ENCODE peak calls at places on chromosomes 4 and X, in four cellular contexts. U is K562, Z is HepG2, B is HCT116. P is an unnamed sample.

GRCh38 chr4:99687120-99687519 is 29.5 kb upstream of the C4orf54 start:
- DNase-seq in U (no peak), B (no peak), Z (no peak), P (no peak)

GRCh38 chr4:110371016-110371795 is 104.7 kb upstream of the ENPEP start:
- DNase-seq in Z (no peak), U (no peak), B (no peak), P (no peak)

GRCh38 chrX:72026341-72027023 is 105.2 kb downstream of the RTL5 start:
- DNase-seq in Z (no peak), B (no peak), U (no peak), P (no peak)

GRCh38 chr4:109294468-109295020 is 7.9 kb downstream of the COL25A1 start:
- DNase-seq in B (no peak), U (no peak), Z (no peak), P (no peak)

GRCh38 chr4:30600246-30600645 is 119.9 kb upstream of the PCDH7 start:
- DNase-seq in U (no peak), B (no peak), Z (no peak), P (no peak)

GRCh38 chr4:1012031-1012739 is 759 bp downstream of the FGFRL1 start:
- DNase-seq in U (peak), B (no peak), Z (peak), P (peak)

GRCh38 chrX:77820328-77820727 is 34.3 kb upstream of the ATRX start:
- DNase-seq in U (no peak), B (no peak), Z (no peak), P (no peak)

GRCh38 chr4:124641715-124642380 is 70.7 kb downstream of the ANKRD50 start:
- DNase-seq in Z (no peak), B (peak), U (no peak), P (no peak)

GRCh38 chrX:7286461-7286860 is 138.5 kb upstream of the PUDP start:
- DNase-seq in B (no peak), Z (no peak), U (no peak), P (no peak)

GRCh38 chrX:119989905-119990408 is 46.4 kb upstream of the NKAP start:
- DNase-seq in Z (no peak), B (no peak), U (no peak), P (no peak)

GRCh38 chr4:48047896-48048295 is 31.3 kb downstream of the NIPAL1 start:
- DNase-seq in U (no peak), Z (no peak), B (no peak), P (peak)

GRCh38 chr4:17092990-17093880 is 194.8 kb upstream of the LDB2 start:
- DNase-seq in B (no peak), U (no peak), Z (no peak), P (no peak)

GRCh38 chr4:7901274-7901845 is 38.3 kb downstream of the AFAP1 start:
- DNase-seq in U (no peak), B (no peak), Z (no peak), P (peak)

GRCh38 chrX:5051831-5052491 is 1176.7 kb downstream of the NLGN4X start:
- DNase-seq in Z (no peak), B (no peak), U (no peak), P (no peak)

GRCh38 chrX:107324493-107325310 is 118.3 kb downstream of the DNAAF6 start:
- DNase-seq in B (no peak), Z (no peak), U (peak), P (peak)

GRCh38 chr4:114636192-114636935 is 37.8 kb downstream of the UGT8 start:
- DNase-seq in Z (no peak), U (no peak), B (no peak), P (no peak)

GRCh38 chr4:54837576-54838140 is 179.9 kb downstream of the KIT start:
- DNase-seq in B (no peak), Z (no peak), U (no peak), P (no peak)

GRCh38 chr4:182207806-182208483 is 35.3 kb upstream of the TENM3 start:
- DNase-seq in B (no peak), Z (no peak), U (no peak), P (no peak)

GRCh38 chr4:40918330-40918729 is 168.6 kb downstream of the NSUN7 start:
- DNase-seq in B (no peak), U (no peak), Z (no peak), P (peak)

GRCh38 chr4:78247541-78248285 is 190.6 kb downstream of the FRAS1 start:
- DNase-seq in Z (no peak), B (no peak), U (no peak), P (no peak)

GRCh38 chr4:128521634-128522253 is 234.1 kb upstream of the PGRMC2 start:
- DNase-seq in B (no peak), Z (peak), U (peak), P (no peak)

GRCh38 chrX:153935326-153935851 is 552 bp upstream of the NAA10 start:
- DNase-seq in U (peak), B (no peak), Z (no peak), P (no peak)

GRCh38 chr4:94648699-94649098 is 109.1 kb upstream of the BMPR1B start:
- DNase-seq in U (no peak), Z (no peak), B (no peak), P (no peak)

GRCh38 chr4:53015681-53016080 is 153.6 kb downstream of the RASL11B start:
- DNase-seq in B (peak), Z (peak), U (peak), P (peak)

GRCh38 chrX:139554991-139555675 is 24.6 kb downstream of the F9 start:
- DNase-seq in U (peak), B (no peak), Z (no peak), P (no peak)

GRCh38 chr4:86367577-86367976 is 7.7 kb upstream of the MAPK10 start:
- DNase-seq in Z (no peak), B (no peak), U (no peak), P (no peak)

GRCh38 chr4:70945046-70945445 is 42.9 kb downstream of the MOB1B start:
- DNase-seq in Z (no peak), B (no peak), U (no peak), P (no peak)

GRCh38 chr4:73541251-73541650 is 59.7 kb downstream of the AFM start:
- DNase-seq in Z (no peak), B (no peak), U (no peak), P (no peak)

GRCh38 chrX:73683236-73683859 is 120.4 kb downstream of the CHIC1 start:
- DNase-seq in Z (no peak), B (no peak), U (no peak), P (no peak)

DNA sequence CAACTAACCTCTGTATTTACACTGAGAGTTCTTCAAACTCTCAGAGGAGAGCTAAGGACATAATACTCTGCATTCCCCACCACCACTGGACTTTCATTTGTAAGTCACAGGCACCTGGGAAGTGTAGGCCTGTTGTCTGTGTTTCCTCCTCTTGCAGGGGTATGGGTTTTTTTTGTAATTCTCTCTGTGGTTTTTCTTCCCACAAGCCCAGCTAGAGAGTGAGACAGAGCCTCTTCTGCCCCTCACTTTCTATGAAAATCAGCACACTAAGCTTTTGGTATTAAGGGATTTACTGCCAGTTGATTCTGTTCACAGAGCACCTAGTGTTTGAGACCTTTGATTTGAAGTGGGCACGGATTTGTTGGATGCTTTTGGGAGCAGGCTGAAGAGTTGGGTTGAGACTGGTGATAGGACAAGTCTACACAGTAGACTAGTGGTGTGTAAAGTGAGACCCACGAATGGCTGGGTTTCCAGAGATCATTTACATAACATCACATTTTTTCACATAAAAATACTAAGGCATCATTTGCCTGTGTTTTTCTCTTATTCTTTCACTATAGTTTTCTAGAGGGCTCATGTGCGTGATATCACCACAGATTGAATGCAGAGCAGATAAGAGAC is 28.9 kb upstream of the WDR17 start:
- DNase-seq in Z (no peak), B (no peak), U (no peak), P (no peak)
- TF ChIP-seq MAX in Z (no peak), B (no peak), U (no peak), P (no peak)

DNA sequence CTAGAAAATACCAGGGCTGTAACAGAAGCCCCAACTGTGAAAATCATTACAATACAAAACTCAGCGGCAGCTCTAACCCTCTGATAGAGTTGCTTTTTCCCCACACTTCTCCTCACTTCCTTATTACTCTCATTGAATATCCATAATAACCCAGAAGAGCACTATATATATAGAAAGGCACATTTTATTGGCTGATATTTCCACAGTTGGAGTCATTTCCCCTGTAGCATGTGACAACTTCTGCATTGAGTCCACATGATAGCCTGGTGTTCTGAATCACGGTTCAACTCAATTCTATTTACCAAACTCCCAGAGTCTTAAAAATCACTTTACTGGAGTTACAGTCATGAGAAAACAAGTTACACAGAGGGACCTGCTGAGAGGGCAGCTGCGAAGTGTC is 46.6 kb upstream of the NWD2 start:
- DNase-seq in U (no peak), Z (no peak), B (no peak), P (no peak)
- TF ChIP-seq ELF1 in U (no peak), Z (no peak), B (no peak), P (no peak)

DNA sequence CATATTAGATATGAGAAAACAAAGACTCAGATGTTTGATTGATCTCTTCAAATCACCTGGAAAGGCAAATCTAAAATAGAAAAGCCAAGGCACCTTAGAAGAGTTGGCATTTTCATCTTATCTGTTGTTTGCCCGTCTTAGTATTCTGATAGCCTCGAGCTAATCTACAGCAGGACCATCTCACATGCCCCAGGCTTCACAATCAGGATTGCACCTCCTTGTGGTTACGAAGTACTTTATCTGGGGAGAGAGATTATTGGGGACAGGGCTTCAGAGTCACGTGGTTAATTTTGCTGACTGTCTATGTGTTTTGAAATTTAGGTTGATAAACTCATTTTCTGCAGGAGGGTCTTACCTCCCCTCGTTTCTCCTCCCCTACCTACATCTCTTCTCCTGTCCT is 313.1 kb upstream of the ANXA10 start:
- DNase-seq in U (no peak), Z (no peak), B (no peak), P (no peak)
- TF ChIP-seq MAX in U (no peak), Z (no peak), B (no peak), P (peak)

GRCh38 chrX:617401-617800 is 13.2 kb upstream of the SHOX start:
- DNase-seq in Z (no peak), B (no peak), U (no peak), P (no peak)
- TF ChIP-seq ELF1 in Z (no peak), B (no peak), U (no peak), P (no peak)

GRCh38 chr4:142043509-142043908 is 407.1 kb downstream of the IL15 start:
- DNase-seq in B (no peak), U (no peak), Z (no peak), P (no peak)
- TF ChIP-seq MAX in B (no peak), U (no peak), Z (no peak), P (no peak)

GRCh38 chrX:133523094-133523493 is 107.8 kb upstream of the GPC4 start:
- DNase-seq in Z (no peak), B (no peak), U (no peak), P (no peak)
- TF ChIP-seq ELF1 in Z (no peak), B (no peak), U (no peak), P (no peak)

GRCh38 chrX:40434947-40435346 is 145.8 kb upstream of the ATP6AP2 start:
- DNase-seq in B (no peak), Z (no peak), U (peak), P (peak)
- TF ChIP-seq MAX in B (no peak), Z (no peak), U (peak), P (no peak)

GRCh38 chrX:56733459-56734046 is 4.5 kb downstream of the NBDY start:
- DNase-seq in B (no peak), Z (peak), U (peak), P (peak)
- TF ChIP-seq ELF1 in B (no peak), Z (no peak), U (no peak), P (no peak)

GRCh38 chrX:13487731-13488505 is 81.5 kb upstream of the EGFL6 start:
- DNase-seq in B (peak), U (peak), Z (peak), P (peak)
- TF ChIP-seq MAX in B (no peak), U (no peak), Z (no peak), P (peak)

GRCh38 chrX:92260102-92260501 is 480.9 kb downstream of the PCDH11X start:
- DNase-seq in U (no peak), Z (no peak), B (no peak), P (no peak)
- TF ChIP-seq ELF1 in U (no peak), Z (no peak), B (no peak), P (no peak)